ENCODE peak calls at places on chromosome 10, in six cellular contexts. G is colonic mucosa, E is adrenal gland, H is lung, T is HCT116, P is transverse colon. Q is an unnamed sample. For H3K4me1 and H3K9me3, the result is how much of the 10 kb centered on the place peaks cover.

GRCh38 chr10:90947025-90947960 is 26.4 kb upstream of the ANKRD1 start:
- DNase-seq in P (no peak), H (no peak), G (no peak), E (no peak), T (no peak), Q (no peak)

GRCh38 chr10:95798307-95798850 is 42.4 kb downstream of the ENTPD1 start:
- DNase-seq in T (no peak), E (no peak), G (no peak), P (no peak), H (no peak), Q (no peak)

GRCh38 chr10:72162978-72163377 is 52.8 kb upstream of the ANAPC16 start:
- DNase-seq in E (no peak), H (no peak), P (no peak), G (no peak), T (no peak), Q (no peak)

GRCh38 chr10:23157239-23157661 is 34.9 kb upstream of the PTF1A start:
- DNase-seq in G (no peak), T (no peak), P (no peak), E (no peak), H (no peak), Q (no peak)

GRCh38 chr10:86062647-86063145 is 303.9 kb downstream of the GRID1 start:
- DNase-seq in H (no peak), P (no peak), G (no peak), T (no peak), E (no peak), Q (peak)

GRCh38 chr10:72330059-72330426 is 24.7 kb downstream of the DNAJB12 start:
- DNase-seq in H (no peak), E (no peak), G (no peak), P (no peak), T (no peak), Q (no peak)

GRCh38 chr10:86036544-86036831 is 330.1 kb downstream of the GRID1 start:
- DNase-seq in G (no peak), T (no peak), P (no peak), H (no peak), E (no peak), Q (no peak)

GRCh38 chr10:56679578-56679977 is 318.5 kb upstream of the ZWINT start:
- DNase-seq in H (no peak), P (no peak), E (no peak), T (no peak), G (no peak), Q (no peak)

GRCh38 chr10:27433976-27434375 is 70.1 kb upstream of the RAB18 start:
- DNase-seq in T (no peak), G (no peak), P (no peak), E (no peak), H (no peak), Q (no peak)

GRCh38 chr10:110850099-110850498 is 21.6 kb upstream of the PDCD4 start:
- DNase-seq in G (no peak), T (no peak), P (no peak), H (no peak), E (no peak), Q (no peak)

GRCh38 chr10:132132391-132132841 is 54.3 kb upstream of the DPYSL4 start:
- DNase-seq in E (no peak), H (no peak), G (no peak), P (no peak), T (no peak), Q (no peak)

GRCh38 chr10:58806970-58807630 is 294.4 kb downstream of the BICC1 start:
- DNase-seq in P (no peak), G (no peak), E (no peak), H (no peak), T (no peak), Q (no peak)

GRCh38 chr10:79400567-79401004 is 44.8 kb downstream of the ZCCHC24 start:
- DNase-seq in T (peak), G (peak), H (no peak), P (peak), E (peak), Q (peak)

GRCh38 chr10:27529010-27529783 is 25.1 kb downstream of the RAB18 start:
- DNase-seq in G (no peak), P (no peak), T (no peak), H (no peak), E (no peak), Q (no peak)

GRCh38 chr10:32379314-32379949 is 32.5 kb upstream of the EPC1 start:
- DNase-seq in T (peak), H (no peak), G (no peak), E (no peak), P (no peak), Q (no peak)

GRCh38 chr10:25934673-25935139 is 677 bp downstream of the MYO3A start:
- DNase-seq in P (peak), E (no peak), T (no peak), H (no peak), G (peak), Q (no peak)

GRCh38 chr10:125882596-125882995 is 1.5 kb upstream of the DHX32 start:
- DNase-seq in P (no peak), T (no peak), E (no peak), G (no peak), H (no peak), Q (no peak)

GRCh38 chr10:78945838-78946237 is 122.9 kb upstream of the ZMIZ1 start:
- DNase-seq in H (no peak), G (no peak), P (no peak), T (no peak), E (no peak), Q (no peak)

GRCh38 chr10:4254101-4254994 is 469.3 kb upstream of the KLF6 start:
- DNase-seq in G (no peak), E (no peak), P (no peak), H (no peak), T (no peak), Q (no peak)

GRCh38 chr10:132836248-132836831 is 50.4 kb upstream of the NKX6-2 start:
- DNase-seq in G (no peak), H (no peak), P (no peak), E (peak), T (no peak), Q (peak)

GRCh38 chr10:62917475-62918238 is 101.5 kb upstream of the EGR2 start:
- DNase-seq in E (no peak), G (no peak), T (no peak), H (no peak), P (no peak), Q (no peak)

GRCh38 chr10:97683556-97684357 is 3.3 kb downstream of the AVPI1 start:
- DNase-seq in E (peak), G (peak), H (no peak), P (peak), T (no peak), Q (peak)

GRCh38 chr10:62885656-62886461 is 69.7 kb upstream of the EGR2 start:
- DNase-seq in E (no peak), H (no peak), G (no peak), T (no peak), P (no peak), Q (no peak)

GRCh38 chr10:97726636-97727178 is 10.2 kb upstream of the ZFYVE27 start:
- DNase-seq in T (no peak), P (peak), H (no peak), E (peak), G (peak), Q (no peak)

GRCh38 chr10:60271319-60272040 is 118.2 kb downstream of the ANK3 start:
- DNase-seq in E (no peak), H (no peak), G (no peak), T (no peak), P (no peak), Q (no peak)

GRCh38 chr10:114064151-114065045 is 20.7 kb downstream of the ADRB1 start:
- DNase-seq in T (no peak), E (peak), G (no peak), P (no peak), H (peak), Q (peak)

GRCh38 chr10:110358869-110359629 is 54.3 kb upstream of the SMNDC1 start:
- DNase-seq in H (no peak), P (no peak), T (peak), G (no peak), E (no peak), Q (peak)

GRCh38 chr10:77428776-77429395 is 208.7 kb downstream of the KCNMA1 start:
- DNase-seq in G (peak), P (peak), E (peak), T (peak), H (peak), Q (peak)

GRCh38 chr10:79393221-79393923 is 46.1 kb downstream of the PPIF start:
- DNase-seq in P (peak), G (no peak), T (no peak), H (no peak), E (no peak), Q (no peak)

GRCh38 chr10:67612577-67613537 is 83.1 kb downstream of the CTNNA3 start:
- DNase-seq in T (no peak), G (no peak), E (no peak), H (no peak), P (no peak), Q (no peak)

GRCh38 chr10:113681533-113682470 is 2.1 kb downstream of the CASP7 start:
- DNase-seq in G (no peak), E (no peak), P (no peak), H (no peak), T (no peak), Q (no peak)

GRCh38 chr10:18681971-18682403 is 22.8 kb downstream of the ARL5B start:
- DNase-seq in T (no peak), P (no peak), G (no peak), E (no peak), H (no peak), Q (no peak)

GRCh38 chr10:61280303-61280702 is 172.9 kb downstream of the TMEM26 start:
- DNase-seq in T (no peak), E (peak), H (no peak), P (no peak), G (no peak), Q (no peak)

GRCh38 chr10:62018141-62018911 is 116.8 kb downstream of the ARID5B start:
- DNase-seq in E (no peak), G (no peak), H (no peak), T (no peak), P (no peak), Q (peak)

GRCh38 chr10:118522791-118523498 is 72.5 kb downstream of the PRLHR start:
- DNase-seq in P (no peak), H (no peak), T (peak), G (no peak), E (no peak), Q (no peak)

GRCh38 chr10:4229106-4229505 is 444.1 kb upstream of the KLF6 start:
- DNase-seq in G (no peak), E (no peak), P (no peak), T (no peak), H (no peak), Q (no peak)

GRCh38 chr10:29811751-29812427 is 177.1 kb upstream of the SVIL start:
- DNase-seq in H (no peak), P (peak), E (peak), T (no peak), G (peak), Q (no peak)

GRCh38 chr10:29807407-29807806 is 172.6 kb upstream of the SVIL start:
- DNase-seq in G (no peak), T (no peak), P (no peak), E (no peak), H (no peak), Q (no peak)

GRCh38 chr10:29806350-29806788 is 171.6 kb upstream of the SVIL start:
- DNase-seq in H (no peak), T (no peak), E (no peak), G (no peak), P (no peak), Q (no peak)

GRCh38 chr10:29815572-29815971 is 180.8 kb upstream of the SVIL start:
- DNase-seq in P (no peak), G (no peak), T (no peak), E (no peak), H (no peak), Q (no peak)

DNA sequence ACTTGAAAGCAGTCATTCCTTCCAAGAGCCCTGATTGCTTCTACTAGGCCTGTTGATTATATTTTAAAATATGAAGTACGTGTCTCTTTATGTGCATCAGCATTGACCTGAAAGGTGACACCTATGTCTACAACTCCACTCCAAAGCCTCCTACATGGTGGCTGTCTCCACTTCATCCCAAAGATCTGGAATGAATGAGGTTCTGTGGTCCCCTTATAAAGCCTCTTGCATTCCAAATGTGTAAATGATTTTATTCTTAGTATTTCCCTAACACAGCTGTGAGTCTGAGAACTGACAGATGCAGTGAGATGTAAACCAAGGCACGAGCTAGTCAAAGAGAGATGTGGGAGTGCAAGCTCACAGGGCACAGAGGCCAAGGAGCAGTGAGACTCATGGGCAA is 176.0 kb upstream of the SVIL start:
- DNase-seq in E (no peak), T (no peak), G (no peak), P (no peak), H (no peak), Q (no peak)
- H3K4me1 ChIP-seq in E (under half), T (under half), G (under half), P (under half), H (under half), Q (under half)

DNA sequence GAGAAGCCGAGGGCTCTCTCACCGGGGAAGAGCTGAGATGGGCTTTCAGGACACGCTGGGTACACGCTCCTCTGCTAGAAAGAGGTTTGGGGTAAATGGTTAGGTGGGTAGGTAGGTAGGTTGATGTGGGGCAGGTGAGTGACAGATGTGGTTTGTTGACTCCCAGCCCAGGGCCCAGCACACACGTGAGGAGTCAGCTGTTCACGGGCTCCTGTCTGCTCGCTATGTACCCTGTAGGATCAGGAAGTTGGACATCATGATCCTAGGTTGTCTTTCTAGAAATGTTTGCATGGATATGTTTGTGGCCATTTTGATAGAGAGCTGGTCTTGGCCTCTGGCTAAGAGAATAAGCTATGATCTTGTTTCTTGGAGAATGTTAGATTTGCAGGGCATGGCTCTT is 109.0 kb downstream of the TACC2 start:
- DNase-seq in G (no peak), E (no peak), P (no peak), H (no peak), T (no peak), Q (no peak)
- H3K9me3 ChIP-seq in G (under half), E (under half), P (under half), H (under half), T (under half), Q (under half)

GRCh38 chr10:2882628-2883027 is 184.7 kb upstream of the PFKP start:
- DNase-seq in E (no peak), P (no peak), G (no peak), T (no peak), H (no peak), Q (no peak)
- H3K4me1 ChIP-seq in E (under half), P (under half), G (under half), T (under half), H (under half), Q (under half)

GRCh38 chr10:30980951-30981616 is 50.6 kb downstream of the ZNF438 start:
- DNase-seq in G (peak), H (peak), T (no peak), E (peak), P (peak), Q (peak)
- H3K9me3 ChIP-seq in G (under half), H (under half), T (under half), E (under half), P (under half), Q (under half)

DNA sequence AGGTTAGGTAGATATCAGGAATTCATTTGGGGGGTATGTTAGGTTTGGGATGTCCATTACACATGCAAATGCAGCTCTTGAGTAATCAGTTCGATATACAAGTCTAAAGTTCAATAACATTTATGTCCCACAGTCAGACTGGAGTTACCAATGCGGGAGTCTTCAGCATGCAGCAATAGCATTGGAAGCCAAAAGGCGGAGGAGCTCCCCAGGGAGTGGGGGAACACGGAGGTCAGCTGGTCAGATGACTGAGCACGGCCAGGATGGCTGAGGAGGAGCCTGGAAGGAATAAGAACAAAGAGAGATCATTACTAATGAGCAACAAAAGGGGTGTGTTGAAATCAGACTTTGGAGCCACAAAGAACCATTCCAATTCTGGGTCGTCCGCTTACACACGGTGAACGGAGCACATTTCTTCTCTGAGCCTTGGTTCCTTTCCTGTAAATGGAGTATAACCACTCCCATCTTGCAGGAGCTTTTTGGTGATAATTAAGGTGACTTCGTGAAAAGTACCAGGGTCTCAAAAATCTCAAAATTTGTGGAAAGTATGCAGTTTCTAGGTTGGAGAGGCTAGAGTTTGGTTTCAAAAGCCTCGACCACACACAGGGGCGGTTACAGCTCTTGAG is 472 bp upstream of the ZNF22 start:
- DNase-seq in P (peak), H (peak), G (peak), E (no peak), T (no peak), Q (no peak)
- H3K4me1 ChIP-seq in P (under half), H (under half), G (under half), E (half or more), T (under half), Q (half or more)

DNA sequence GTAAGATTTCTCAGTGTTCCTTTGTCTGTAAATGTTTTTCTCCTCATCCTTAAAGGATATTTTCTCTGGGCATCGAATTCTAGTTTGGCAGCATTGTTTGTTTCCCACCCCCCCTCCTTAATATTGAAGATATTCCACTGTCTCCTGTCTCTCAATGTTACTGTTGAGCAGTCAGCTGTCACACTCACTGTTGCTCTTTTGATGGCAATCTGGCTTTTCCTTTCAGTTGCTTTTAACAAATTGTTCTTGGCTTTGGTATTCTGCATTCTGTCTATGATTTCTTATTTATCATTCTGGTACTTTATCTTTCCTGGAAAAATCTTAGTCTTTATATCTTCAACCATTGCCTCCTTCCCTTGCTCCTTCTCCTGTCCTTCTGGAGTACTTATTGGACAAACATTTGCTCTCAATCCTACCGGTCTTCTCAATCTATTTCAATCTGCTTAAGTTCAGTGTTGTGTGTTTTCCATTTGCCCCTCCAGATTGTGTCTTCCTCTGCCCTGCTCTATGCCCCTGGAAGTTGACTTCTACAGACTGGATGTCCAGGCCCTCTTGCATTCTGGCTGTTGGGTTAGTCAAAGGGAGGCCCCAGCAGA is 9.3 kb upstream of the GTPBP4 start:
- DNase-seq in H (no peak), T (no peak), E (no peak), G (no peak), P (no peak), Q (no peak)
- H3K9me3 ChIP-seq in H (under half), T (under half), E (under half), G (under half), P (under half), Q (under half)

DNA sequence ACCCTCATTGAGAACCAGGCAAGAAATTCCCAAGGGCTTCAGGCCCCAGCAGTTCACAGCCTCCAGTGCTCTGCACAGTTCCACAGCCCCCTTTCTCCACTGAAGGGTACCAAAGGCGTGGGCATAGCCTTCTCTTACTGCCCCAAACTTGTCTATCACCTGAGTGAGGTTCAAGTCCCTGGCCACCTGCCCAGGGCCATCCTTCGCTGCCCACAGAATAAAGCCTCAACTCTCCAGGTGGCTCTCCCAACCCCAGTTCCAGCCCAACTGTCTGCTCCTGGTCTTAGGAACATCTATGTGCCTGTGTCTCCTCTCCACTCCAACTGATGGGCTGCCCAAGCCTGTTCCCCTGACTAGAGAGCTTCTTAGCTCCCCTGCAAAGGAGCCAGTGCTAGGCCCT is 79.1 kb downstream of the FAM53B start:
- DNase-seq in H (no peak), G (no peak), P (no peak), E (no peak), T (no peak), Q (no peak)
- H3K4me1 ChIP-seq in H (under half), G (under half), P (under half), E (half or more), T (under half), Q (under half)

GRCh38 chr10:43557214-43557613 is 17.2 kb downstream of the ZNF239 start:
- DNase-seq in G (no peak), H (no peak), E (no peak), T (no peak), P (no peak), Q (no peak)
- H3K9me3 ChIP-seq in G (under half), H (under half), E (under half), T (under half), P (under half), Q (half or more)